ENCODE peak calls at places on chromosomes 3 and 15, in six cellular contexts. E is coronary artery, C is Caco-2, L is nephron progenitor cell, O is Calu3, B is GM20000. M is an unnamed sample.

GRCh38 chr15:85329561-85330421 is 50.6 kb upstream of the AKAP13 start:
- DNase-seq in L (no peak), O (no peak), B (peak; percentile 68), C (no peak), E (no peak), M (no peak)

GRCh38 chr3:53161820-53162671 is 1.0 kb downstream of the PRKCD start:
- DNase-seq in C (no peak), O (no peak), B (peak; percentile 86), L (peak; percentile 71), E (peak; percentile 81), M (peak; percentile 31)

GRCh38 chr3:138197058-138197457 is 10.0 kb downstream of the ARMC8 start:
- DNase-seq in O (peak; percentile 15), L (peak; percentile 48), E (no peak), B (peak; percentile 19), C (peak; percentile 49), M (no peak)

GRCh38 chr15:40948706-40949473 is 4.4 kb upstream of the CHAC1 start:
- DNase-seq in E (no peak), C (no peak), L (no peak), B (no peak), O (no peak), M (no peak)

GRCh38 chr3:156150434-156151066 is 30.2 kb downstream of the KCNAB1 start:
- DNase-seq in L (peak; percentile 55), E (no peak), O (peak; percentile 64), C (peak; percentile 47), B (peak; percentile 46), M (no peak)

GRCh38 chr15:95698971-95699370 is 631.5 kb upstream of the NR2F2 start:
- DNase-seq in C (no peak), E (no peak), B (no peak), O (no peak), L (no peak), M (no peak)

GRCh38 chr15:78347586-78348543 is 7.7 kb downstream of the CRABP1 start:
- DNase-seq in L (no peak), C (no peak), O (peak; percentile 25), E (no peak), B (no peak), M (no peak)

GRCh38 chr3:156449712-156450574 is 105.0 kb downstream of the SSR3 start:
- DNase-seq in E (no peak), C (peak; percentile 30), O (peak; percentile 39), L (peak; percentile 16), B (peak; percentile 32), M (no peak)

GRCh38 chr3:178127221-178127620 is 409.0 kb upstream of the KCNMB2 start:
- DNase-seq in E (no peak), O (no peak), C (no peak), L (no peak), B (no peak), M (no peak)

GRCh38 chr15:38391186-38391585 is 62.7 kb upstream of the FAM98B start:
- DNase-seq in O (no peak), C (no peak), L (no peak), E (no peak), B (no peak), M (no peak)

GRCh38 chr3:50125541-50126286 is 29.4 kb upstream of the SEMA3F start:
- DNase-seq in E (no peak), B (peak; percentile 23), C (no peak), L (no peak), O (no peak), M (no peak)

GRCh38 chr3:52171577-52172261 is 17.5 kb upstream of the POC1A start:
- DNase-seq in O (no peak), E (no peak), B (no peak), L (no peak), C (no peak), M (no peak)

GRCh38 chr15:36109943-36110658 is 469.3 kb upstream of the CDIN1 start:
- DNase-seq in L (no peak), O (no peak), E (no peak), B (no peak), C (no peak), M (no peak)

GRCh38 chr15:32855942-32856341 is 138.1 kb downstream of the GREM1 start:
- DNase-seq in O (peak; percentile 24), L (no peak), E (no peak), B (no peak), C (peak; percentile 33), M (no peak)

GRCh38 chr15:44788748-44789147 is 52.4 kb downstream of the TRIM69 start:
- DNase-seq in B (no peak), O (no peak), L (no peak), C (no peak), E (no peak), M (peak; percentile 23)

GRCh38 chr3:187130346-187131066 is 8.8 kb downstream of the RPL39L start:
- DNase-seq in C (no peak), O (no peak), B (peak; percentile 57), L (no peak), E (no peak), M (no peak)

GRCh38 chr3:56137406-56137805 is 330.9 kb downstream of the ERC2 start:
- DNase-seq in B (no peak), E (no peak), O (no peak), C (no peak), L (no peak), M (no peak)

GRCh38 chr3:113374078-113374477 is 67.2 kb downstream of the CFAP44 start:
- DNase-seq in E (no peak), B (no peak), O (no peak), L (no peak), C (no peak), M (no peak)

DNA sequence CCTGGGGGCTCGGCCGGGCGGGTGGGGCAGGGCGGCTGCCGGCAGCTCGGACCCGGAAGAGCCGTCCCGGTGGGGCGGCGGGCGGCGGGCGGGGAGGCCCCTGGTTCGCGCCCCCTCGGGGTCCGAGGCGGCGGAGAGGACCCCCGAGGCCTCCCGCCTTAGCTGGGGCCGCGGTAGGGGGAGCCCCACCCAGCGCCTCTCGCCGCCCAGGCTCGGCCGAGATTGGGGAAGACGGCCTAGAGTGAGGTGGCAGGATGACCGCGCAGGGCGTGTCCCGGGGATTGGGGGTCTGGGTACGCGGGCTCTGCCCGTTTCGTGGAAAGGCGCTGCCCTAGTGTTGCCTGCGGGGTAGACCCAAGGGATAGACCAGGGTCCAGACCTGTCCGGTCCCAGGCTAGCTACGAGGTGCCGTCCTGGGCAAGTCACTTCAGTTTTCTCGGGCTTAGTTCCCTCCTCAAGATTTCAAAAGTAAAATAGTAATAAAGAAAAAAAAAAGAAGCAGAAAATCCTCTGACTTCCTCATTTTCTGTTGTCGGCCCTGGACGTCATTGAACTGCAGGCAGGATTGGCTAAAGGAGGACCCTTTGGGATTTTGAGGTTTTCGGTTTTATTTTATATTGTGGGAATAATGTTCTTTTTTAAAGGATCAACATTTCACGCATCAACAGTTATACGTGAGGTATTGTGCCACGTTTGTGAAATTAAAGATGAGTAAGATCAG is 580 bp downstream of the IQGAP1 start:
- DNase-seq in B (peak; percentile 66), C (peak; percentile 66), L (peak; percentile 60), O (peak; percentile 68), E (peak; percentile 91), M (peak; percentile 64)
- TF ChIP-seq CTCF in B (peak; percentile 1), C (no peak), L (no peak), O (no peak), E (no peak), M (no peak)

DNA sequence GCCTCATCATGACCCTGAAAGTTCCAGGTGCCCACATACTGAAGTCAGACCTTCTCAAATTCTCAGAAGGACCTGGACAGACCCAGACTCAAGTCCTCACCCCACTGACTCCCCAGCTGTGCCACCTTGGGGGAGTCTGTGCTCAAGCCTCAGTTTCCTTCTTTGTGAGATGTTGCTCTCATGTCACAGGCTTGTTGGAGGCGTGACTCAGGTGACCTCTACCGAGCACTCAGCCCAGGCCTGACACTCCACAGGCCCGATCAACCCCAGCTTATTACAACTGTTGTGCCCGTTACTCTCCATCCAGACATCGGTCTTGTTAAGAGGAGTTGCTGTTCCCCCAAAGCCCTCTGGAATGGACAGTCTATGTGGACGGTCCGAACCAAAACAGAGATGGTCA is 276.1 kb upstream of the LYSMD4 start:
- DNase-seq in E (peak; percentile 59), B (no peak), C (no peak), O (no peak), L (no peak), M (no peak)
- TF ChIP-seq CTCF in E (no peak), B (no peak), C (no peak), O (no peak), L (no peak), M (no peak)

GRCh38 chr3:37279858-37280257 is 105.5 kb upstream of the LRRFIP2 start:
- DNase-seq in B (no peak), L (no peak), E (no peak), C (no peak), O (no peak), M (no peak)

GRCh38 chr3:37282996-37283395 is 108.6 kb upstream of the LRRFIP2 start:
- DNase-seq in L (no peak), O (no peak), B (no peak), E (no peak), C (no peak), M (no peak)

GRCh38 chr3:37279226-37279625 is 104.8 kb upstream of the LRRFIP2 start:
- DNase-seq in C (no peak), O (no peak), L (no peak), B (no peak), E (no peak), M (no peak)
- TF ChIP-seq CTCF in C (no peak), O (no peak), L (no peak), B (no peak), E (no peak), M (no peak)

GRCh38 chr15:42213481-42213880 is 5.4 kb upstream of the VPS39 start:
- DNase-seq in E (no peak), L (no peak), B (no peak), O (no peak), C (no peak), M (no peak)

GRCh38 chr15:42214600-42214999 is 6.5 kb upstream of the VPS39 start:
- DNase-seq in B (no peak), E (no peak), O (no peak), L (no peak), C (no peak), M (no peak)

GRCh38 chr15:42218953-42219596 is 11.0 kb upstream of the VPS39 start:
- DNase-seq in B (no peak), E (no peak), L (no peak), O (no peak), C (no peak), M (no peak)

GRCh38 chr15:42220216-42220615 is 12.1 kb upstream of the VPS39 start:
- DNase-seq in C (no peak), B (no peak), O (no peak), L (no peak), E (no peak), M (no peak)

DNA sequence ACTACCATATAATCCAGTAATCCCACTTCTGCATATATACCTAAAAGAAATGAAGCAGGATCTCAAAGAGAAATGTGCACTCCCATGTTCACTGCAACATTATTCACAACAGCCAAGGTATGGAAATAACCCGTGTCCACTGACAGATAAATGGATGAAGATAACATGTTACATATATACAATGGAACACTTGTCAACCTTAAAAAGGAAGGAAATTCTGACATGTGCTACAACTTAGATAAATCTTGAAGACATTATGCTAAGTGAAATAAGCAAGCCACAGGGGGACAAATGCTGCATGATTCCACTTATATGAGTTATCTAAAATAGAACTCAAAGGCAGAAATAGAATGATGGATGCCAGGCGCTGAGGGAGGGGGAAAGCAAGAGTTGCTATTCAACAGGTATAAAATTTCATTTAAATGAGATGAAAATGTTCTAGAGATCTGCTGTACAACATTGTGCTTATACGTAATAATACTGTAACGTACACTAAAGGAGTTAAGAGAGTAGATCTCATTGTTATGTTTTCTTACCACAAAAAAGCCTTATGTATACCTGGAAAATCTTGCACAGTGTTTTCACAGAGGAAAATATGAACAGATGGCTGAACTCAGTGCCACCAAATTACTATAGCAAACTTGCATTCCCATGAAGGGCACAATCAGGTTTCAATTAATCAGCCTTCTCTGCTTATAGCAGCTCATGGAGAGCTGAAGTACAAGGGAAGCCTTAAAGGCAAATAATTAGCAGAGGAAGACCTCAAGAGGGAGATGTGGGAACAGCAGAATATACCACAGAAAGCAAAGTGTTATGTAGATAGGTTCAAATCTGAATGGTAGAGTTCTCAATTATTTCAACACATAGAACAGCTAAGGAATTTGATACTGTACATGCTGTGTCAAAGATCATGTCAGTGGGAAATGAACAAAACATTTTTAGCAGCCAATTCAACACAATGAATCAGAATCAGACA is 8.0 kb upstream of the VPS39 start:
- DNase-seq in C (no peak), L (no peak), B (no peak), E (no peak), O (no peak), M (no peak)
- TF ChIP-seq CTCF in C (no peak), L (no peak), B (no peak), E (no peak), O (no peak), M (no peak)